ENCODE peak calls at places on chromosomes 11 and 22, in eight cellular contexts. N, T, R, C, S, P, Y and M are unnamed samples. For H3K9me3, the result is how much of the 10 kb centered on the place peaks cover.

GRCh38 chr11:63764201-63764711 is 4.3 kb downstream of the ZFTA start:
- DNase-seq in N (no peak), T (no peak), R (peak), C (no peak), S (no peak), P (no peak), Y (no peak), M (no peak)

GRCh38 chr11:17230867-17231851 is 23.4 kb upstream of the PIK3C2A start:
- DNase-seq in N (no peak), T (no peak), R (no peak), C (no peak), S (no peak), P (no peak), Y (no peak), M (no peak)

GRCh38 chr11:126680109-126680508 is 320.5 kb downstream of the KIRREL3 start:
- DNase-seq in N (no peak), T (peak), R (no peak), C (no peak), S (no peak), P (no peak), Y (no peak), M (no peak)

GRCh38 chr11:6457581-6458320 is 16.0 kb downstream of the TRIM3 start:
- DNase-seq in N (no peak), T (no peak), R (no peak), C (no peak), S (no peak), P (no peak), Y (no peak), M (no peak)

GRCh38 chr11:61791737-61792309 is 576 bp downstream of the TMEM258 start:
- DNase-seq in N (peak), T (peak), R (peak), C (peak), S (peak), P (peak), Y (peak), M (no peak)

GRCh38 chr22:29820941-29821789 is 16.9 kb downstream of the ASCC2 start:
- DNase-seq in N (peak), T (peak), R (no peak), C (peak), S (peak), P (no peak), Y (peak), M (no peak)

GRCh38 chr11:9753031-9753430 is 89.2 kb downstream of the SWAP70 start:
- DNase-seq in N (no peak), T (peak), R (no peak), C (no peak), S (no peak), P (no peak), Y (no peak), M (no peak)

GRCh38 chr22:21446827-21447690 is 20.1 kb upstream of the TMEM191C start:
- DNase-seq in N (peak), T (no peak), R (no peak), C (no peak), S (no peak), P (peak), Y (no peak), M (peak)

GRCh38 chr11:118152552-118153471 is at the start of gene SCN4B:
- DNase-seq in N (peak), T (peak), R (peak), C (no peak), S (peak), P (peak), Y (peak), M (peak)

GRCh38 chr11:125079151-125079877 is 16.2 kb downstream of the SLC37A2 start:
- DNase-seq in N (no peak), T (peak), R (no peak), C (no peak), S (no peak), P (no peak), Y (no peak), M (no peak)

GRCh38 chr11:17012712-17013547 is 1.3 kb downstream of the PLEKHA7 start:
- DNase-seq in N (peak), T (peak), R (peak), C (no peak), S (peak), P (peak), Y (peak), M (no peak)

GRCh38 chr22:47784991-47785390 is 1022.5 kb downstream of the TBC1D22A start:
- DNase-seq in N (no peak), T (no peak), R (no peak), C (no peak), S (no peak), P (no peak), Y (no peak), M (no peak)

GRCh38 chr22:32324505-32325415 is 32.9 kb upstream of the RFPL3 start:
- DNase-seq in N (no peak), T (no peak), R (no peak), C (no peak), S (no peak), P (no peak), Y (no peak), M (no peak)

GRCh38 chr11:32289701-32290100 is 145.6 kb downstream of the WT1 start:
- DNase-seq in N (no peak), T (no peak), R (no peak), C (no peak), S (no peak), P (no peak), Y (no peak), M (no peak)

GRCh38 chr11:110991621-110992355 is 253.7 kb upstream of the POU2AF2 start:
- DNase-seq in N (no peak), T (peak), R (no peak), C (no peak), S (no peak), P (no peak), Y (no peak), M (no peak)

GRCh38 chr11:100908746-100909145 is 220.9 kb downstream of the PGR start:
- DNase-seq in N (no peak), T (peak), R (no peak), C (no peak), S (no peak), P (no peak), Y (no peak), M (no peak)

GRCh38 chr22:38136607-38137006 is 26.1 kb upstream of the BAIAP2L2 start:
- DNase-seq in N (no peak), T (no peak), R (no peak), C (no peak), S (no peak), P (no peak), Y (no peak), M (no peak)

GRCh38 chr11:82680252-82680651 is 53.4 kb downstream of the FAM181B start:
- DNase-seq in N (no peak), T (no peak), R (no peak), C (no peak), S (peak), P (peak), Y (no peak), M (no peak)

GRCh38 chr11:102199673-102200072 is 89.4 kb downstream of the YAP1 start:
- DNase-seq in N (no peak), T (no peak), R (no peak), C (no peak), S (no peak), P (no peak), Y (no peak), M (no peak)

GRCh38 chr11:84720706-84721402 is 906.3 kb downstream of the DLG2 start:
- DNase-seq in N (peak), T (peak), R (peak), C (no peak), S (peak), P (peak), Y (peak), M (no peak)

GRCh38 chr11:64226507-64227051 is 505 bp downstream of the NUDT22 start:
- DNase-seq in N (peak), T (no peak), R (no peak), C (peak), S (peak), P (peak), Y (peak), M (peak)

GRCh38 chr11:47366020-47366490 is 12.3 kb downstream of the SPI1 start:
- DNase-seq in N (no peak), T (no peak), R (no peak), C (no peak), S (no peak), P (no peak), Y (no peak), M (no peak)

GRCh38 chr11:31799036-31799793 is 11.9 kb downstream of the PAX6 start:
- DNase-seq in N (no peak), T (no peak), R (peak), C (no peak), S (no peak), P (no peak), Y (no peak), M (no peak)

GRCh38 chr11:47941907-47942558 is 38.3 kb upstream of the PTPRJ start:
- DNase-seq in N (no peak), T (no peak), R (peak), C (no peak), S (no peak), P (no peak), Y (no peak), M (no peak)

GRCh38 chr11:133945087-133945974 is 11.4 kb downstream of the IGSF9B start:
- DNase-seq in N (peak), T (peak), R (no peak), C (peak), S (no peak), P (no peak), Y (peak), M (peak)

GRCh38 chr22:37674951-37675929 is at the start of gene LGALS1:
- DNase-seq in N (peak), T (peak), R (peak), C (peak), S (peak), P (peak), Y (peak), M (peak)

GRCh38 chr11:57475191-57475590 is 14.9 kb downstream of the RTN4RL2 start:
- DNase-seq in N (no peak), T (no peak), R (no peak), C (no peak), S (no peak), P (no peak), Y (no peak), M (no peak)

GRCh38 chr11:128448487-128448886 is 138.9 kb downstream of the ETS1 start:
- DNase-seq in N (no peak), T (peak), R (no peak), C (no peak), S (peak), P (no peak), Y (no peak), M (no peak)

DNA sequence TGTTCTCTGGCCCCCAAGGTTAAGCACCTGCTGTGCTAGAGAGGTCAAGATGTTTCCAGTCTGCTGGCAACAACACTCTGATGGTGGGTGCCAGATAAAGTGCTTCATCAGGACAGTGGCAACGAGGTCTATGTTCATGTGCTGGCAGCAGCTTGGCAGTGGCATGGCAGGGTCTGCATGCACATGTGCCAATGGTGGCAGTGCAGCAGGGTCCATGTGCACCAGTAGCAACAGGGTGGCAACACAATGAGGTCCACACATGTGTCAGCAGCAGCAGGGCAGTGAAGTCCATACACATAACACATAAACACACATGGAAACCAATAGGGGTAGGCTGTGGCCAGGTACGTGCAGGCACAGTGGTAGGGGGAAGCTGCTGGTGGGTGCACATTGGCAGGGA is 48.4 kb upstream of the FAR1 start:
- DNase-seq in N (no peak), T (no peak), R (no peak), C (no peak), S (no peak), P (no peak), Y (no peak), M (no peak)
- H3K9me3 ChIP-seq in N (under half), T (under half), R (under half), C (under half), S (under half), P (under half), Y (under half), M (under half)

DNA sequence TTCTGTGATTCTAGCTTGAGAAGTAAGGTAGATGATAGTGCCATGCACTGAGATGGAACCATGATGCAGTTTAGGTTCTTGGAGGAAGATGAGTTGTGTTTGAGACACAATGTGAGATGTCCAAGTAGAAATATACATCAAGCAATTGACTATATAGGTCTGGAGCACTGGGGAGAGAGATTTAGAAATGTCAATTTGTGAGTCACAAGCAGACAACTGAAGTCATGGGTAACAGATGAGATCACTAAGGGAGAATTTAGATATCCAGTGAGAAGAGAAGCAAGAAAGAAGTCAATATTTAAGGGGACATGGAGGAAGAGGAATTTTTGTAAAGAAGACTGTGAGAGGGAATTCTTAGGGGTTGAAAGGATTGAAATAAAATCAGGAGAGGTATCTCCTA is 65.1 kb upstream of the RRAS2 start:
- DNase-seq in N (no peak), T (peak), R (no peak), C (no peak), S (no peak), P (no peak), Y (no peak), M (no peak)
- H3K9me3 ChIP-seq in N (under half), T (under half), R (under half), C (under half), S (under half), P (under half), Y (under half), M (under half)

DNA sequence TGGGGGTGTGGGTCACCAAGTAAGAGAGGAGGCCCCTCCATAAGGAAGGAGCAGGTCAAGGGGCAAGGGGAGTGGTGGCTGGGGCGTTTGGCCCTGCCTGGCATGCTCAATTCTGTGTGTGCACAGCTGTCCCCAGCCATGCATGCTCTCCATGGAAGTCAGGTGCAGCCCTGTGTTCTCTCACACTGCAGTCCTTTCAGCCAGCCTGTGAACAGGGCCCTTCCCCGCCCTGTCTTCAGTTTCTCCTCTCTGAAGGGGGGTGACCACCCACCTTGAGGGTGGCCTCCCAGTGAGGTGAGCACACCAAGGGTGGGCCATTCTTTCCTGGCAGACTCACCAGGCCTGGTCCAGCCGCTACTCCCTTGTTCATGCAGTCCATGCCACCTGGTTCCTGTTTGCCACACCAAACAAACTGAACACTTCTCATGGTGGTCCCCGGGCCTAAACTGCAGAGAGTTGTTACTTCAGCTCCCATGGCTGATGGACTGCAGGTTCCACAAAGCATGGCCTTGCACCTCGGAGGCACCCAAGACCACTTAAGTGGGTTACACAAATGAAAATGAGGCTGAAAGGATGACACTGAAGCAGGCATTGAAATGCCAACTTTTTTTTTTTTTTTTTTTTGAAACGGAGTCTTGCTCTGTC is 1.7 kb upstream of the CHCHD10 start:
- DNase-seq in N (no peak), T (no peak), R (no peak), C (no peak), S (no peak), P (no peak), Y (no peak), M (no peak)
- H3K9me3 ChIP-seq in N (under half), T (under half), R (under half), C (under half), S (under half), P (under half), Y (under half), M (under half)

DNA sequence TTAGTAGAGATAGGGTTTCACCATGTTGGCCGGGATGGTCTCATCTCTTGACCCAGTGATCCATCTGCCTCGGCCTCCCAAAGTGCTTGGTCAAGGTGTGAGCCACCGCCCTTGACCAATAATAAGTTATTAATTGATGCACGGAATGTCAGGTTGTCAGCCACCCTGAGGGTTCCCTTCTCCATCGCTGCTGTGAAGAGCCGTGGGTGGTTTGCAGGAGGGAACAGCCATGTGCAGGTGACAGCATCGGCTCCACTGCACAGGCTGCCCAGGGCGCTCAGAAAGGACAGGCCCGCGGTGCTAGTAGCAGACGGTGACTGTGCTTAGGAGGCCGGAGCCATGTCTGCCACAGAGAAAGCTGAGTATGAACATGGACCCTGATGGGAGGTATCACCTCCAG is 814.0 kb downstream of the BRD1 start:
- DNase-seq in N (peak), T (no peak), R (no peak), C (no peak), S (no peak), P (no peak), Y (no peak), M (no peak)
- H3K9me3 ChIP-seq in N (under half), T (under half), R (under half), C (under half), S (under half), P (under half), Y (under half), M (under half)

GRCh38 chr22:49152930-49153770 is 674.5 kb downstream of the BRD1 start:
- DNase-seq in N (no peak), T (no peak), R (no peak), C (no peak), S (no peak), P (no peak), Y (no peak), M (no peak)
- H3K9me3 ChIP-seq in N (under half), T (under half), R (under half), C (under half), S (under half), P (under half), Y (under half), M (under half)